ENCODE peak calls at places on chromosomes 12 and 14, in four cellular contexts. F is WTC11, S is IMR-90, H is A549. V is an unnamed sample.

GRCh38 chr14:80850197-80850814 is 91.2 kb downstream of the CEP128 start:
- DNase-seq in F (no peak), S (peak; percentile 68), H (peak; percentile 52), V (peak; percentile 66)

GRCh38 chr14:35140718-35141581 is 18.6 kb downstream of the PRORP start:
- DNase-seq in F (no peak), S (peak; percentile 52), H (no peak), V (peak; percentile 53)

GRCh38 chr14:59069455-59069854 is 119.0 kb upstream of the DAAM1 start:
- DNase-seq in F (no peak), S (no peak), H (no peak), V (peak; percentile 57)

GRCh38 chr12:125683748-125684381 is 618.6 kb downstream of the AACS start:
- DNase-seq in F (peak; percentile 98), S (no peak), H (peak; percentile 8), V (no peak)

GRCh38 chr14:30005114-30005698 is 77.6 kb upstream of the PRKD1 start:
- DNase-seq in F (no peak), S (peak; percentile 89), H (peak; percentile 64), V (peak; percentile 75)

GRCh38 chr12:108605000-108605689 is 7.3 kb upstream of the TMEM119 start:
- DNase-seq in F (no peak), S (no peak), H (no peak), V (peak; percentile 72)

GRCh38 chr14:55104051-55104954 is 24.7 kb upstream of the LGALS3 start:
- DNase-seq in F (no peak), S (no peak), H (peak; percentile 21), V (no peak)

GRCh38 chr12:57262126-57262822 is 11.3 kb upstream of the STAC3 start:
- DNase-seq in F (no peak), S (no peak), H (no peak), V (no peak)

V was measured in fibroblast of villous mesenchyme.